ENCODE peak calls at places on chromosomes 11 and 22, in six cellular contexts. U is IMR-90, E is HEK293T, B is A549, N is HepG2, M is GM12878. Z is an unnamed sample.

GRCh38 chr11:10503777-10504176 is 37.2 kb downstream of the RNF141 start:
- DNase-seq in B (no peak), E (no peak), U (no peak), M (no peak), N (no peak), Z (no peak)

GRCh38 chr11:114886644-114887259 is 208.4 kb downstream of the NXPE2 start:
- DNase-seq in M (no peak), B (no peak), N (no peak), E (no peak), U (no peak), Z (no peak)

GRCh38 chr11:122668562-122669090 is 13.1 kb downstream of the UBASH3B start:
- DNase-seq in N (no peak), U (peak), B (peak), E (no peak), M (no peak), Z (no peak)

GRCh38 chr11:33868646-33869461 is 23.0 kb downstream of the LMO2 start:
- DNase-seq in M (no peak), E (no peak), U (no peak), B (no peak), N (no peak), Z (peak)

GRCh38 chr11:115322553-115323203 is 181.5 kb downstream of the CADM1 start:
- DNase-seq in B (no peak), M (no peak), U (no peak), E (no peak), N (no peak), Z (no peak)

GRCh38 chr22:50027639-50028537 is 15.3 kb upstream of the IL17REL start:
- DNase-seq in U (peak), B (peak), E (no peak), M (no peak), N (no peak), Z (no peak)

GRCh38 chr22:29994027-29994715 is 86.1 kb upstream of the HORMAD2 start:
- DNase-seq in N (peak), U (peak), M (no peak), E (no peak), B (peak), Z (no peak)

GRCh38 chr11:44068180-44068579 is 2.1 kb downstream of the ACCS start:
- DNase-seq in N (no peak), E (no peak), U (no peak), B (no peak), M (no peak), Z (no peak)

GRCh38 chr11:104968856-104969776 is 742 bp upstream of the CASP4 start:
- DNase-seq in N (peak), M (no peak), U (peak), B (no peak), E (no peak), Z (no peak)

GRCh38 chr11:32940865-32941264 is 48.3 kb downstream of the QSER1 start:
- DNase-seq in B (no peak), U (no peak), N (no peak), E (no peak), M (peak), Z (no peak)

GRCh38 chr11:112961146-112961668 is at the start of gene NCAM1:
- DNase-seq in U (peak), B (peak), N (peak), E (peak), M (no peak), Z (peak)

GRCh38 chr22:46971776-46972150 is 209.3 kb downstream of the TBC1D22A start:
- DNase-seq in E (no peak), U (no peak), M (no peak), B (no peak), N (no peak), Z (no peak)

GRCh38 chr11:122976734-122977454 is 4.7 kb downstream of the BSX start:
- DNase-seq in B (no peak), U (no peak), N (no peak), E (no peak), M (no peak), Z (no peak)

GRCh38 chr11:21390430-21390829 is 721.0 kb downstream of the NELL1 start:
- DNase-seq in B (no peak), N (no peak), M (no peak), U (no peak), E (no peak), Z (no peak)

GRCh38 chr11:104870910-104871309 is 27.4 kb downstream of the CASP12 start:
- DNase-seq in N (no peak), B (no peak), U (peak), E (no peak), M (no peak), Z (no peak)

GRCh38 chr11:6799402-6799801 is at the start of gene OR6A2:
- DNase-seq in M (no peak), N (no peak), U (peak), E (no peak), B (no peak), Z (no peak)

GRCh38 chr11:63510360-63511130 is 4.7 kb downstream of the LGALS12 start:
- DNase-seq in U (no peak), N (no peak), B (no peak), M (no peak), E (no peak), Z (peak)

GRCh38 chr11:2825886-2826678 is 59.5 kb downstream of the CDKN1C start:
- DNase-seq in N (peak), U (peak), B (peak), E (no peak), M (no peak), Z (no peak)

GRCh38 chr11:122202951-122203456 is 87.0 kb upstream of the BLID start:
- DNase-seq in B (peak), M (no peak), U (peak), N (peak), E (peak), Z (peak)

GRCh38 chr22:38767313-38767712 is 11.5 kb upstream of the SUN2 start:
- DNase-seq in B (no peak), N (no peak), E (no peak), U (no peak), M (no peak), Z (no peak)

GRCh38 chr11:45313211-45313865 is 27.2 kb upstream of the SYT13 start:
- DNase-seq in M (no peak), B (no peak), E (no peak), U (no peak), N (no peak), Z (no peak)

GRCh38 chr22:38262051-38262795 is 10.6 kb downstream of the TMEM184B start:
- DNase-seq in E (peak), M (no peak), B (no peak), U (no peak), N (peak), Z (peak)

GRCh38 chr22:46579751-46580449 is 40.3 kb upstream of the GRAMD4 start:
- DNase-seq in E (no peak), M (no peak), U (no peak), N (no peak), B (no peak), Z (no peak)

GRCh38 chr11:113670830-113671215 is 35.3 kb downstream of the TMPRSS5 start:
- DNase-seq in B (no peak), U (no peak), M (no peak), N (no peak), E (no peak), Z (no peak)

GRCh38 chr22:50641696-50642607 is 14.0 kb upstream of the ARSA start:
- DNase-seq in E (no peak), B (no peak), U (peak), N (peak), M (no peak), Z (peak)

GRCh38 chr11:17578296-17578695 is 31.2 kb downstream of the OTOG start:
- DNase-seq in E (no peak), N (no peak), U (no peak), M (no peak), B (no peak), Z (no peak)

GRCh38 chr11:16862733-16863132 is 124.3 kb downstream of the C11orf58 start:
- DNase-seq in U (no peak), E (no peak), N (no peak), M (no peak), B (no peak), Z (no peak)

GRCh38 chr11:35190804-35191348 is 51.9 kb downstream of the CD44 start:
- DNase-seq in N (peak), U (peak), E (no peak), B (no peak), M (no peak), Z (no peak)

GRCh38 chr11:102572537-102573220 is 42.1 kb upstream of the MMP7 start:
- DNase-seq in U (peak), N (no peak), M (no peak), B (no peak), E (no peak), Z (no peak)

GRCh38 chr22:30884211-30885000 is 84.2 kb downstream of the MORC2 start:
- DNase-seq in N (no peak), M (no peak), E (no peak), B (no peak), U (no peak), Z (no peak)

GRCh38 chr11:61041755-61042518 is 60.4 kb upstream of the CD5 start:
- DNase-seq in M (no peak), N (no peak), E (no peak), U (no peak), B (no peak), Z (no peak)

GRCh38 chr11:10934293-10934850 is 76.5 kb upstream of the ZBED5 start:
- DNase-seq in N (no peak), E (no peak), U (no peak), M (no peak), B (no peak), Z (peak)

GRCh38 chr11:128603752-128604472 is 16.6 kb upstream of the ETS1 start:
- DNase-seq in E (no peak), N (no peak), U (no peak), M (peak), B (no peak), Z (no peak)

DNA sequence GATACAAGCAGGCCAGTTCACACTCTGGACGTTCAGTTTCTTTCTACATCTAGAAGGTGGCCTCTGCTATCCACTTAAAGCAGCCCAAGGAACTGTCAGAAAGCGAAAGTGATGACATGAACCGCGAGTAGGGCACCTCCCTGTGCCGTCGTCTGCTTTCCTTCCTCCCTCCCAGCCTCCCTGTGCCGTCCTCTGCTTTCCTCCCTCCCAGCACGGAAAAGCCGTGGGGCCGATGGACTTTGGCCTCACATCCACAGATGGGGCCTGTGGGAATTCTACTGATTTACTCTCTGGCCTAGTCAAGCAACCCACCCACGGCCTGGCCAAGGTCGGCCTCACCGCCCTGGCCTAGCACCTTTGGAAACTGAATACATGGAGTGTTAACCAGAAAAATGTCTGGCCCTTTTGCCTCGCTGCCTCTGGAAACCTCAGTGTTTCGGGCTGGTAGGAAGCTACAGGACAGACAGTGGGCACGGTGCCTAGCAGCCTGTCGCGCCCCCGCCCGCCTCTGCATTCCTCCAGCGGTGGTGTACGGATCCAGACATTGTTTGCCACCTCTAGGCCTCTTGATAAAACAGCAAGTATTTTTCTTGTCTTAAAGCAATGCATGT is 14.2 kb downstream of the PEX26 start:
- DNase-seq in B (peak), N (peak), E (no peak), U (peak), M (no peak), Z (no peak)
- TF ChIP-seq BHLHE40 in B (no peak), N (peak), E (no peak), U (no peak), M (no peak), Z (no peak)

GRCh38 chr11:76747428-76747979 is 35.7 kb upstream of the TSKU start:
- DNase-seq in N (no peak), U (no peak), B (no peak), E (no peak), M (no peak), Z (peak)
- TF ChIP-seq BHLHE40 in N (no peak), U (no peak), B (no peak), E (no peak), M (no peak), Z (peak)

GRCh38 chr11:8567597-8568198 is 26.3 kb downstream of the STK33 start:
- DNase-seq in M (no peak), N (no peak), B (no peak), E (no peak), U (peak), Z (no peak)
- TF ChIP-seq BHLHE40 in M (no peak), N (no peak), B (no peak), E (no peak), U (no peak), Z (no peak)

GRCh38 chr11:91804057-91804456 is 420.6 kb upstream of the FAT3 start:
- DNase-seq in N (no peak), U (no peak), E (no peak), B (no peak), M (no peak), Z (no peak)

GRCh38 chr11:91800208-91800914 is 424.3 kb upstream of the FAT3 start:
- DNase-seq in E (no peak), U (no peak), B (no peak), N (no peak), M (no peak), Z (no peak)

GRCh38 chr11:91798240-91798639 is 426.4 kb upstream of the FAT3 start:
- DNase-seq in M (no peak), U (no peak), E (no peak), N (no peak), B (no peak), Z (no peak)

GRCh38 chr11:91805293-91805692 is 419.3 kb upstream of the FAT3 start:
- DNase-seq in E (no peak), N (no peak), M (no peak), B (no peak), U (no peak), Z (no peak)

GRCh38 chr11:91802475-91802874 is 422.1 kb upstream of the FAT3 start:
- DNase-seq in B (no peak), U (no peak), M (no peak), N (no peak), E (no peak), Z (no peak)
- TF ChIP-seq BHLHE40 in B (no peak), U (no peak), M (no peak), N (no peak), E (no peak), Z (no peak)

GRCh38 chr22:37061611-37062365 is 10.2 kb downstream of the KCTD17 start:
- DNase-seq in E (no peak), B (no peak), N (no peak), U (no peak), M (no peak), Z (no peak)

GRCh38 chr22:37062366-37062655 is 10.8 kb downstream of the KCTD17 start:
- DNase-seq in N (no peak), M (no peak), B (no peak), E (no peak), U (no peak), Z (peak)

GRCh38 chr22:37059876-37060449 is 8.4 kb downstream of the KCTD17 start:
- DNase-seq in N (no peak), E (no peak), U (no peak), B (no peak), M (no peak), Z (no peak)

GRCh38 chr22:37062657-37063381 is 11.3 kb downstream of the KCTD17 start:
- DNase-seq in B (no peak), M (no peak), U (no peak), E (no peak), N (no peak), Z (no peak)

GRCh38 chr22:37060801-37061610 is 9.5 kb downstream of the KCTD17 start:
- DNase-seq in N (no peak), M (no peak), U (no peak), E (no peak), B (no peak), Z (no peak)
- TF ChIP-seq BHLHE40 in N (no peak), M (no peak), U (no peak), E (no peak), B (no peak), Z (no peak)

GRCh38 chr11:64661146-64661545 is 61.9 kb downstream of the NRXN2 start:
- DNase-seq in N (no peak), U (peak), M (no peak), B (no peak), E (no peak), Z (no peak)

GRCh38 chr11:64661622-64662021 is 61.4 kb downstream of the NRXN2 start:
- DNase-seq in E (no peak), U (no peak), B (no peak), N (no peak), M (no peak), Z (no peak)

GRCh38 chr11:64660205-64660604 is 62.8 kb downstream of the NRXN2 start:
- DNase-seq in B (no peak), U (no peak), N (no peak), M (no peak), E (no peak), Z (no peak)

GRCh38 chr11:64660706-64661105 is 62.3 kb downstream of the NRXN2 start:
- DNase-seq in U (no peak), M (no peak), N (no peak), B (no peak), E (no peak), Z (no peak)

GRCh38 chr11:64659417-64660144 is 63.4 kb downstream of the NRXN2 start:
- DNase-seq in N (peak), B (peak), U (peak), M (no peak), E (no peak), Z (peak)
- TF ChIP-seq BHLHE40 in N (no peak), B (no peak), U (peak), M (no peak), E (no peak), Z (peak)

GRCh38 chr22:35352214-35353111 is 28.4 kb upstream of the HMOX1 start:
- DNase-seq in M (no peak), N (peak), E (no peak), U (no peak), B (peak), Z (peak)
- TF ChIP-seq BHLHE40 in M (no peak), N (no peak), E (no peak), U (no peak), B (no peak), Z (no peak)

GRCh38 chr11:12474871-12475270 is 97.5 kb downstream of the PARVA start:
- DNase-seq in B (no peak), U (no peak), M (no peak), N (no peak), E (no peak), Z (no peak)

GRCh38 chr11:12472401-12473065 is 95.2 kb downstream of the PARVA start:
- DNase-seq in M (no peak), N (no peak), E (no peak), U (no peak), B (no peak), Z (no peak)

GRCh38 chr11:12469451-12469850 is 92.1 kb downstream of the PARVA start:
- DNase-seq in U (peak), E (no peak), N (no peak), M (no peak), B (no peak), Z (no peak)

GRCh38 chr11:12470236-12470635 is 92.9 kb downstream of the PARVA start:
- DNase-seq in E (no peak), U (no peak), N (no peak), B (no peak), M (no peak), Z (no peak)

GRCh38 chr11:12473366-12473765 is 96.0 kb downstream of the PARVA start:
- DNase-seq in N (no peak), M (no peak), E (no peak), U (no peak), B (no peak), Z (no peak)
- TF ChIP-seq BHLHE40 in N (no peak), M (no peak), E (no peak), U (no peak), B (no peak), Z (no peak)

Z was measured in K562.